ENCODE peak calls at places on chromosomes 4 and X, in four cellular contexts. N is HepG2, G is HCT116, W is K562. H is an unnamed sample.
A peak's percentile ranks its signal among the peaks of the same experiment; 100 is the strongest.

GRCh38 chrX:8201896-8202331 is 30.8 kb upstream of the VCX2 start:
- DNase-seq in G (no peak), W (no peak), N (no peak), H (no peak)

GRCh38 chr4:139783761-139784484 is 118.3 kb downstream of the MGST2 start:
- DNase-seq in W (no peak), G (no peak), N (peak; percentile 53), H (no peak)

GRCh38 chr4:152168960-152169616 is 366.8 kb downstream of the FBXW7 start:
- DNase-seq in W (no peak), N (no peak), G (no peak), H (no peak)

GRCh38 chr4:113760852-113761681 is 471 bp downstream of the CAMK2D start:
- DNase-seq in G (no peak), W (no peak), N (peak; percentile 74), H (no peak)

GRCh38 chrX:42680651-42681050 is 97.3 kb downstream of the PPP1R2C start:
- DNase-seq in W (no peak), N (no peak), G (no peak), H (no peak)

GRCh38 chr4:116925900-116926457 is 159.4 kb downstream of the TRAM1L1 start:
- DNase-seq in N (no peak), G (no peak), W (no peak), H (no peak)

GRCh38 chr4:92270908-92271307 is 32.9 kb upstream of the GRID2 start:
- DNase-seq in W (no peak), G (peak; percentile 10), N (no peak), H (no peak)

GRCh38 chrX:155242300-155242699 is 22.0 kb downstream of the RAB39B start:
- DNase-seq in W (no peak), G (no peak), N (no peak), H (no peak)

GRCh38 chrX:41238543-41238942 is 95.4 kb upstream of the DDX3X start:
- DNase-seq in W (peak; percentile 5), N (no peak), G (no peak), H (no peak)

GRCh38 chrX:10615931-10616780 is 4.2 kb downstream of the MID1 start:
- DNase-seq in N (no peak), G (no peak), W (peak; percentile 50), H (no peak)

GRCh38 chr4:153755186-153755585 is 4.6 kb downstream of the RNF175 start:
- DNase-seq in N (no peak), W (no peak), G (no peak), H (no peak)

GRCh38 chr4:153748378-153748777 is 11.4 kb downstream of the RNF175 start:
- DNase-seq in G (no peak), N (no peak), W (no peak), H (no peak)

GRCh38 chr4:153747406-153747805 is 12.4 kb downstream of the RNF175 start:
- DNase-seq in W (no peak), G (no peak), N (no peak), H (no peak)

GRCh38 chr4:153750197-153750817 is 9.5 kb downstream of the RNF175 start:
- DNase-seq in G (peak; percentile 54), N (peak; percentile 61), W (peak; percentile 78), H (peak; percentile 47)
- TF ChIP-seq CTCF in G (peak; percentile 77), N (peak; percentile 81), W (peak; percentile 69), H (peak; percentile 78)

GRCh38 chrX:136689441-136689840 is 41.5 kb downstream of the CD40LG start:
- DNase-seq in W (peak; percentile 22), N (no peak), G (no peak), H (no peak)

GRCh38 chrX:136692271-136692670 is 44.3 kb downstream of the CD40LG start:
- DNase-seq in W (no peak), G (no peak), N (no peak), H (no peak)

GRCh38 chrX:136691028-136691809 is 43.3 kb downstream of the CD40LG start:
- DNase-seq in W (no peak), G (no peak), N (no peak), H (no peak)

DNA sequence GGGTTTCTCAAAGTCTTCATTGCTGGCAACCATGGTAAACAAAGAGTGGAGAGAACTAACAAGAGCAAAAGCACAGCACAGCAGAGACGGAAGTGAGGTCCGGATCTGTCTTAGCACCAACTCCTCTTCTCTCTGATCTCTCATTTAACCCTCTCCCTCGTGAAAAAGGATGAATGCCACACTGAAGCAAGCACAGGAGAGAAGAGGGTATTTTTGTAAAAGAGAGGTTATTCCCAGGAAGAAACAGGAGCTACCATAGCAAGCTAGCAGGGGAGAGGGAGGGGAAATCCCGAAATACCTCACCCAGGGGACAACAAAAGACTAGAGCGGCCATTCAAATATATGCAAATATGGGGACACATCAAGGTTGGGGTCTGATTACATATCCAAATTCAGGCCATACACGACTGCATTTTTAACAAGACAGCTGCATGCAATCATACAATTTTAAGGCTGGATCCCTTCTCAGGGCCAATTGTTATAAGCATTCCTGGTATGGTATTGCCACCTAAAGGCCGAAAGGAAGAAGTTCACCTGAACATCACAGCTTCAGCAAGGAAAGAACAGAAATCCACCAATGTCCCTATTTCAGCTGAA is 46.6 kb downstream of the CD40LG start:
- DNase-seq in N (peak; percentile 10), G (peak; percentile 8), W (peak; percentile 52), H (no peak)
- H3K27ac ChIP-seq in N (no peak overlapping the region), G (no peak overlapping the region), W (no peak overlapping the region), H (no peak overlapping the region)

GRCh38 chr4:8188085-8188484 is 11.0 kb upstream of the SH3TC1 start:
- DNase-seq in G (no peak), W (no peak), N (no peak), H (no peak)

GRCh38 chr4:8186883-8187282 is 12.2 kb upstream of the SH3TC1 start:
- DNase-seq in G (no peak), N (no peak), W (no peak), H (no peak)

GRCh38 chr4:8191136-8191747 is 7.8 kb upstream of the SH3TC1 start:
- DNase-seq in G (peak; percentile 69), N (peak; percentile 33), W (peak; percentile 73), H (no peak)

GRCh38 chr4:8189551-8190466 is 9.3 kb upstream of the SH3TC1 start:
- DNase-seq in N (no peak), G (no peak), W (no peak), H (no peak)

DNA sequence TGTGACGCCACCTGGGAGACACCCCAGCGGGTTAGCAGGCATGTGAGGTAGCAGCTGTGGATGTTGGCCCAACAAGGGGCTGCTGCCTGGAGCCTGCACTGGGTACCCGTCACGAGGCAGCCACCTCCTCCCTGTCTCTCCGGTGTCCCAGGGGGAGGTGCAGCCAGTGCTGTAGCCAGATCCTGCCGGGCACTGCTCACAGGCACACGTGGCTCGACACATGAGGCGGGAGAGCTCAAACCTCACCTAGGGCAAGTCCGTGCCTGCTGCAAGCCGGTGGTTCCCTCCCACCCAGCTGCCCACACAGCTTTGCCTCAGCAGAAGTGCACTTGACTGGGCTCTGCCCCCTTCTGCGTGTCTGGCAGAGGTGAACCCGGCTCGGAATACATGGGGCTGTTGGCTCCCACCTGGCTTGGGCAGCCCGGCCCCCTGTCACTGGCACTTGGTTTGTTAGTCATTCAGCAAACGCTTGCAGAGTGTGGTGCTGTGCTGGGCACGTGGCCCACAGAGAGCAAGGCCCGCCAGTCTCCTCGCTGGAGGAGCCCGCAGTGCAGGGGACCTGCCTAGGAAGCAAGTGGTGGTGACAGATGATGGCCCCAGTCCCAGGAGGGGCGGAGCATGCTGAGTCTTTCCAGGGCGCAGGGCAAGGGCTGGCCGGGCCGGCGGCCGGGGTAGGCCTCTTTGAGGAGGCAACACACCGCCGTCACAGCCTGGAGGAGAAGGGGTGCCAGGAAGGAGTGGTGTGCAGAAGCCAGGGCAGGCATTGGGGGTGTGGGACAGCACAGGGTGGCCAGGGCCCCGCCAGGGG is 10.1 kb upstream of the SH3TC1 start:
- DNase-seq in G (no peak), W (no peak), N (no peak), H (no peak)
- TF ChIP-seq TCF7L2 in G (no peak), W (no peak), N (no peak), H (no peak)

GRCh38 chr4:77473509-77473908 is 132.1 kb upstream of the CXCL13 start:
- DNase-seq in N (peak; percentile 18), W (peak; percentile 32), G (peak; percentile 39), H (peak; percentile 4)
- TF ChIP-seq CTCF in N (peak; percentile 60), W (peak; percentile 58), G (peak; percentile 30), H (peak; percentile 58)

GRCh38 chrX:79156818-79157217 is 12.3 kb downstream of the GPR174 start:
- DNase-seq in W (no peak), G (no peak), N (no peak), H (no peak)

GRCh38 chrX:79167437-79167836 is 22.9 kb downstream of the GPR174 start:
- DNase-seq in G (no peak), W (no peak), N (no peak), H (no peak)

GRCh38 chrX:79161655-79162054 is 17.2 kb downstream of the GPR174 start:
- DNase-seq in W (no peak), G (no peak), N (no peak), H (no peak)

GRCh38 chrX:79159800-79160199 is 15.3 kb downstream of the GPR174 start:
- DNase-seq in W (no peak), N (no peak), G (no peak), H (no peak)

GRCh38 chrX:79162076-79162475 is 17.6 kb downstream of the GPR174 start:
- DNase-seq in N (no peak), W (no peak), G (no peak), H (no peak)
- H3K27ac ChIP-seq in N (no peak overlapping the region), W (no peak overlapping the region), G (no peak overlapping the region), H (no peak overlapping the region)

GRCh38 chrX:152989292-152989658 is 4.6 kb downstream of the PNMA5 start:
- DNase-seq in G (no peak), W (no peak), N (no peak), H (no peak)
- TF ChIP-seq TCF7L2 in G (no peak), W (no peak), N (no peak), H (no peak)

H was measured in Panc1.